ENCODE peak calls at places on chromosomes 2 and 18, in ten cellular contexts. One of them, this sample, is unnamed.

GRCh38 chr2:164913011-164913410 is 42.3 kb downstream of the SLC38A11 start:
- DNase-seq in HEK293T: no peak
- DNase-seq in spleen: no peak
- DNase-seq in fibroblast of mammary gland: no peak
- DNase-seq in KG1: no peak
- DNase-seq in cerebellar cortex: no peak
- DNase-seq in stimulated activated CD8-positive, alpha-beta memory T cell treated with anti-CD3 and anti-CD28 coated beads, Interleukin-4, amount 100 ng/mL, for 1 hour: no peak
- DNase-seq in LHCN-M2: no peak
- DNase-seq in activated CD4-positive, alpha-beta T cell treated with anti-CD3 and anti-CD28 coated beads, Interleukin-2, amount 50 U/mL, for 48 hours: no peak
- DNase-seq in effector memory CD4-positive, alpha-beta T cell: no peak
- DNase-seq in this sample: no peak

GRCh38 chr2:129212337-129212958 is 767.0 kb upstream of the RAB6C start:
- DNase-seq in HEK293T: no peak
- DNase-seq in spleen: no peak
- DNase-seq in fibroblast of mammary gland: no peak
- DNase-seq in KG1: no peak
- DNase-seq in cerebellar cortex: no peak
- DNase-seq in stimulated activated CD8-positive, alpha-beta memory T cell treated with anti-CD3 and anti-CD28 coated beads, Interleukin-4, amount 100 ng/mL, for 1 hour: no peak
- DNase-seq in LHCN-M2: no peak
- DNase-seq in activated CD4-positive, alpha-beta T cell treated with anti-CD3 and anti-CD28 coated beads, Interleukin-2, amount 50 U/mL, for 48 hours: no peak
- DNase-seq in effector memory CD4-positive, alpha-beta T cell: no peak
- DNase-seq in this sample: no peak

GRCh38 chr2:96534131-96534530 is 2.4 kb upstream of the ARID5A start:
- DNase-seq in HEK293T: no peak
- DNase-seq in spleen: no peak
- DNase-seq in fibroblast of mammary gland: no peak
- DNase-seq in KG1: no peak
- DNase-seq in cerebellar cortex: no peak
- DNase-seq in stimulated activated CD8-positive, alpha-beta memory T cell treated with anti-CD3 and anti-CD28 coated beads, Interleukin-4, amount 100 ng/mL, for 1 hour: no peak
- DNase-seq in LHCN-M2: no peak
- DNase-seq in activated CD4-positive, alpha-beta T cell treated with anti-CD3 and anti-CD28 coated beads, Interleukin-2, amount 50 U/mL, for 48 hours: no peak
- DNase-seq in effector memory CD4-positive, alpha-beta T cell: no peak
- DNase-seq in this sample: no peak

GRCh38 chr18:48583568-48583967 is 44.7 kb downstream of the CTIF start:
- DNase-seq in HEK293T: no peak
- DNase-seq in spleen: no peak
- DNase-seq in fibroblast of mammary gland: no peak
- DNase-seq in KG1: no peak
- DNase-seq in cerebellar cortex: peak
- DNase-seq in stimulated activated CD8-positive, alpha-beta memory T cell treated with anti-CD3 and anti-CD28 coated beads, Interleukin-4, amount 100 ng/mL, for 1 hour: no peak
- DNase-seq in LHCN-M2: no peak
- DNase-seq in activated CD4-positive, alpha-beta T cell treated with anti-CD3 and anti-CD28 coated beads, Interleukin-2, amount 50 U/mL, for 48 hours: no peak
- DNase-seq in effector memory CD4-positive, alpha-beta T cell: no peak
- DNase-seq in this sample: no peak

GRCh38 chr2:65072181-65072970 is 16.2 kb downstream of the CEP68 start:
- DNase-seq in HEK293T: no peak
- DNase-seq in spleen: no peak
- DNase-seq in fibroblast of mammary gland: no peak
- DNase-seq in KG1: no peak
- DNase-seq in cerebellar cortex: no peak
- DNase-seq in stimulated activated CD8-positive, alpha-beta memory T cell treated with anti-CD3 and anti-CD28 coated beads, Interleukin-4, amount 100 ng/mL, for 1 hour: no peak
- DNase-seq in LHCN-M2: no peak
- DNase-seq in activated CD4-positive, alpha-beta T cell treated with anti-CD3 and anti-CD28 coated beads, Interleukin-2, amount 50 U/mL, for 48 hours: no peak
- DNase-seq in effector memory CD4-positive, alpha-beta T cell: no peak
- DNase-seq in this sample: peak

GRCh38 chr2:102736607-102737409 is 25.0 kb upstream of the TMEM182 start:
- DNase-seq in HEK293T: peak
- DNase-seq in spleen: peak
- DNase-seq in fibroblast of mammary gland: peak
- DNase-seq in KG1: peak
- DNase-seq in cerebellar cortex: peak
- DNase-seq in stimulated activated CD8-positive, alpha-beta memory T cell treated with anti-CD3 and anti-CD28 coated beads, Interleukin-4, amount 100 ng/mL, for 1 hour: peak
- DNase-seq in LHCN-M2: peak
- DNase-seq in activated CD4-positive, alpha-beta T cell treated with anti-CD3 and anti-CD28 coated beads, Interleukin-2, amount 50 U/mL, for 48 hours: peak
- DNase-seq in effector memory CD4-positive, alpha-beta T cell: peak
- DNase-seq in this sample: peak

GRCh38 chr2:198371902-198372611 is 567.7 kb downstream of the PLCL1 start:
- DNase-seq in HEK293T: no peak
- DNase-seq in spleen: no peak
- DNase-seq in fibroblast of mammary gland: peak
- DNase-seq in KG1: no peak
- DNase-seq in cerebellar cortex: no peak
- DNase-seq in stimulated activated CD8-positive, alpha-beta memory T cell treated with anti-CD3 and anti-CD28 coated beads, Interleukin-4, amount 100 ng/mL, for 1 hour: no peak
- DNase-seq in LHCN-M2: peak
- DNase-seq in activated CD4-positive, alpha-beta T cell treated with anti-CD3 and anti-CD28 coated beads, Interleukin-2, amount 50 U/mL, for 48 hours: no peak
- DNase-seq in effector memory CD4-positive, alpha-beta T cell: no peak
- DNase-seq in this sample: no peak

GRCh38 chr18:74251297-74252031 is 40.3 kb downstream of the CYB5A start:
- DNase-seq in HEK293T: no peak
- DNase-seq in spleen: no peak
- DNase-seq in fibroblast of mammary gland: peak
- DNase-seq in KG1: no peak
- DNase-seq in cerebellar cortex: no peak
- DNase-seq in stimulated activated CD8-positive, alpha-beta memory T cell treated with anti-CD3 and anti-CD28 coated beads, Interleukin-4, amount 100 ng/mL, for 1 hour: no peak
- DNase-seq in LHCN-M2: peak
- DNase-seq in activated CD4-positive, alpha-beta T cell treated with anti-CD3 and anti-CD28 coated beads, Interleukin-2, amount 50 U/mL, for 48 hours: no peak
- DNase-seq in effector memory CD4-positive, alpha-beta T cell: no peak
- DNase-seq in this sample: no peak

GRCh38 chr2:54574107-54574859 is 118.2 kb downstream of the SPTBN1 start:
- DNase-seq in HEK293T: no peak
- DNase-seq in spleen: no peak
- DNase-seq in fibroblast of mammary gland: peak
- DNase-seq in KG1: peak
- DNase-seq in cerebellar cortex: no peak
- DNase-seq in stimulated activated CD8-positive, alpha-beta memory T cell treated with anti-CD3 and anti-CD28 coated beads, Interleukin-4, amount 100 ng/mL, for 1 hour: peak
- DNase-seq in LHCN-M2: peak
- DNase-seq in activated CD4-positive, alpha-beta T cell treated with anti-CD3 and anti-CD28 coated beads, Interleukin-2, amount 50 U/mL, for 48 hours: peak
- DNase-seq in effector memory CD4-positive, alpha-beta T cell: peak
- DNase-seq in this sample: peak

GRCh38 chr18:74337912-74338309 is 22.3 kb downstream of the C18orf63 start:
- DNase-seq in HEK293T: no peak
- DNase-seq in spleen: no peak
- DNase-seq in fibroblast of mammary gland: no peak
- DNase-seq in KG1: no peak
- DNase-seq in cerebellar cortex: no peak
- DNase-seq in stimulated activated CD8-positive, alpha-beta memory T cell treated with anti-CD3 and anti-CD28 coated beads, Interleukin-4, amount 100 ng/mL, for 1 hour: no peak
- DNase-seq in LHCN-M2: no peak
- DNase-seq in activated CD4-positive, alpha-beta T cell treated with anti-CD3 and anti-CD28 coated beads, Interleukin-2, amount 50 U/mL, for 48 hours: no peak
- DNase-seq in effector memory CD4-positive, alpha-beta T cell: no peak
- DNase-seq in this sample: no peak

GRCh38 chr2:205494856-205495255 is 187.4 kb upstream of the NRP2 start:
- DNase-seq in HEK293T: no peak
- DNase-seq in spleen: no peak
- DNase-seq in fibroblast of mammary gland: peak
- DNase-seq in KG1: no peak
- DNase-seq in cerebellar cortex: no peak
- DNase-seq in stimulated activated CD8-positive, alpha-beta memory T cell treated with anti-CD3 and anti-CD28 coated beads, Interleukin-4, amount 100 ng/mL, for 1 hour: no peak
- DNase-seq in LHCN-M2: no peak
- DNase-seq in activated CD4-positive, alpha-beta T cell treated with anti-CD3 and anti-CD28 coated beads, Interleukin-2, amount 50 U/mL, for 48 hours: no peak
- DNase-seq in effector memory CD4-positive, alpha-beta T cell: no peak
- DNase-seq in this sample: no peak

GRCh38 chr2:191231995-191232394 is 13.2 kb upstream of the MYO1B start:
- DNase-seq in HEK293T: no peak
- DNase-seq in spleen: no peak
- DNase-seq in fibroblast of mammary gland: peak
- DNase-seq in KG1: no peak
- DNase-seq in cerebellar cortex: no peak
- DNase-seq in stimulated activated CD8-positive, alpha-beta memory T cell treated with anti-CD3 and anti-CD28 coated beads, Interleukin-4, amount 100 ng/mL, for 1 hour: no peak
- DNase-seq in LHCN-M2: peak
- DNase-seq in activated CD4-positive, alpha-beta T cell treated with anti-CD3 and anti-CD28 coated beads, Interleukin-2, amount 50 U/mL, for 48 hours: no peak
- DNase-seq in effector memory CD4-positive, alpha-beta T cell: no peak
- DNase-seq in this sample: no peak

GRCh38 chr2:186068154-186068826 is 329.7 kb downstream of the FSIP2 start:
- DNase-seq in HEK293T: no peak
- DNase-seq in spleen: no peak
- DNase-seq in fibroblast of mammary gland: peak
- DNase-seq in KG1: no peak
- DNase-seq in cerebellar cortex: no peak
- DNase-seq in stimulated activated CD8-positive, alpha-beta memory T cell treated with anti-CD3 and anti-CD28 coated beads, Interleukin-4, amount 100 ng/mL, for 1 hour: no peak
- DNase-seq in LHCN-M2: peak
- DNase-seq in activated CD4-positive, alpha-beta T cell treated with anti-CD3 and anti-CD28 coated beads, Interleukin-2, amount 50 U/mL, for 48 hours: no peak
- DNase-seq in effector memory CD4-positive, alpha-beta T cell: no peak
- DNase-seq in this sample: no peak

GRCh38 chr2:231169475-231169874 is 29.0 kb upstream of the ARMC9 start:
- DNase-seq in HEK293T: no peak
- DNase-seq in spleen: no peak
- DNase-seq in fibroblast of mammary gland: peak
- DNase-seq in KG1: no peak
- DNase-seq in cerebellar cortex: no peak
- DNase-seq in stimulated activated CD8-positive, alpha-beta memory T cell treated with anti-CD3 and anti-CD28 coated beads, Interleukin-4, amount 100 ng/mL, for 1 hour: no peak
- DNase-seq in LHCN-M2: no peak
- DNase-seq in activated CD4-positive, alpha-beta T cell treated with anti-CD3 and anti-CD28 coated beads, Interleukin-2, amount 50 U/mL, for 48 hours: no peak
- DNase-seq in effector memory CD4-positive, alpha-beta T cell: no peak
- DNase-seq in this sample: no peak

GRCh38 chr2:42371621-42372473 is 10.8 kb upstream of the COX7A2L start:
- DNase-seq in HEK293T: no peak
- DNase-seq in spleen: no peak
- DNase-seq in fibroblast of mammary gland: no peak
- DNase-seq in KG1: no peak
- DNase-seq in cerebellar cortex: no peak
- DNase-seq in stimulated activated CD8-positive, alpha-beta memory T cell treated with anti-CD3 and anti-CD28 coated beads, Interleukin-4, amount 100 ng/mL, for 1 hour: no peak
- DNase-seq in LHCN-M2: no peak
- DNase-seq in activated CD4-positive, alpha-beta T cell treated with anti-CD3 and anti-CD28 coated beads, Interleukin-2, amount 50 U/mL, for 48 hours: no peak
- DNase-seq in effector memory CD4-positive, alpha-beta T cell: no peak
- DNase-seq in this sample: no peak

GRCh38 chr2:174535757-174536703 is 49.2 kb upstream of the GPR155 start:
- DNase-seq in HEK293T: no peak
- DNase-seq in spleen: no peak
- DNase-seq in fibroblast of mammary gland: no peak
- DNase-seq in KG1: no peak
- DNase-seq in cerebellar cortex: peak
- DNase-seq in stimulated activated CD8-positive, alpha-beta memory T cell treated with anti-CD3 and anti-CD28 coated beads, Interleukin-4, amount 100 ng/mL, for 1 hour: no peak
- DNase-seq in LHCN-M2: no peak
- DNase-seq in activated CD4-positive, alpha-beta T cell treated with anti-CD3 and anti-CD28 coated beads, Interleukin-2, amount 50 U/mL, for 48 hours: no peak
- DNase-seq in effector memory CD4-positive, alpha-beta T cell: no peak
- DNase-seq in this sample: no peak

GRCh38 chr2:70570041-70570661 is 16.5 kb upstream of the TGFA start:
- DNase-seq in HEK293T: no peak
- DNase-seq in spleen: no peak
- DNase-seq in fibroblast of mammary gland: no peak
- DNase-seq in KG1: no peak
- DNase-seq in cerebellar cortex: no peak
- DNase-seq in stimulated activated CD8-positive, alpha-beta memory T cell treated with anti-CD3 and anti-CD28 coated beads, Interleukin-4, amount 100 ng/mL, for 1 hour: no peak
- DNase-seq in LHCN-M2: peak
- DNase-seq in activated CD4-positive, alpha-beta T cell treated with anti-CD3 and anti-CD28 coated beads, Interleukin-2, amount 50 U/mL, for 48 hours: no peak
- DNase-seq in effector memory CD4-positive, alpha-beta T cell: no peak
- DNase-seq in this sample: no peak

GRCh38 chr2:203675086-203675485 is 31.4 kb upstream of the CD28 start:
- DNase-seq in HEK293T: no peak
- DNase-seq in spleen: no peak
- DNase-seq in fibroblast of mammary gland: peak
- DNase-seq in KG1: no peak
- DNase-seq in cerebellar cortex: no peak
- DNase-seq in stimulated activated CD8-positive, alpha-beta memory T cell treated with anti-CD3 and anti-CD28 coated beads, Interleukin-4, amount 100 ng/mL, for 1 hour: no peak
- DNase-seq in LHCN-M2: peak
- DNase-seq in activated CD4-positive, alpha-beta T cell treated with anti-CD3 and anti-CD28 coated beads, Interleukin-2, amount 50 U/mL, for 48 hours: no peak
- DNase-seq in effector memory CD4-positive, alpha-beta T cell: no peak
- DNase-seq in this sample: no peak

GRCh38 chr18:13611058-13611615 is 115.2 kb downstream of the FAM210A start:
- DNase-seq in HEK293T: no peak
- DNase-seq in spleen: peak
- DNase-seq in fibroblast of mammary gland: peak
- DNase-seq in KG1: no peak
- DNase-seq in cerebellar cortex: peak
- DNase-seq in stimulated activated CD8-positive, alpha-beta memory T cell treated with anti-CD3 and anti-CD28 coated beads, Interleukin-4, amount 100 ng/mL, for 1 hour: no peak
- DNase-seq in LHCN-M2: peak
- DNase-seq in activated CD4-positive, alpha-beta T cell treated with anti-CD3 and anti-CD28 coated beads, Interleukin-2, amount 50 U/mL, for 48 hours: no peak
- DNase-seq in effector memory CD4-positive, alpha-beta T cell: no peak
- DNase-seq in this sample: peak

GRCh38 chr2:146652311-146652710 is 1192.5 kb upstream of the ACVR2A start:
- DNase-seq in HEK293T: no peak
- DNase-seq in spleen: no peak
- DNase-seq in fibroblast of mammary gland: no peak
- DNase-seq in KG1: no peak
- DNase-seq in cerebellar cortex: no peak
- DNase-seq in stimulated activated CD8-positive, alpha-beta memory T cell treated with anti-CD3 and anti-CD28 coated beads, Interleukin-4, amount 100 ng/mL, for 1 hour: no peak
- DNase-seq in LHCN-M2: peak
- DNase-seq in activated CD4-positive, alpha-beta T cell treated with anti-CD3 and anti-CD28 coated beads, Interleukin-2, amount 50 U/mL, for 48 hours: no peak
- DNase-seq in effector memory CD4-positive, alpha-beta T cell: no peak
- DNase-seq in this sample: no peak

GRCh38 chr2:3433339-3433699 is 53.8 kb downstream of the TRAPPC12 start:
- DNase-seq in HEK293T: no peak
- DNase-seq in spleen: no peak
- DNase-seq in fibroblast of mammary gland: no peak
- DNase-seq in KG1: no peak
- DNase-seq in cerebellar cortex: no peak
- DNase-seq in stimulated activated CD8-positive, alpha-beta memory T cell treated with anti-CD3 and anti-CD28 coated beads, Interleukin-4, amount 100 ng/mL, for 1 hour: no peak
- DNase-seq in LHCN-M2: no peak
- DNase-seq in activated CD4-positive, alpha-beta T cell treated with anti-CD3 and anti-CD28 coated beads, Interleukin-2, amount 50 U/mL, for 48 hours: no peak
- DNase-seq in effector memory CD4-positive, alpha-beta T cell: no peak
- DNase-seq in this sample: no peak

GRCh38 chr2:122481244-122481622 is 725.8 kb downstream of the TSN start:
- DNase-seq in HEK293T: no peak
- DNase-seq in spleen: no peak
- DNase-seq in fibroblast of mammary gland: no peak
- DNase-seq in KG1: no peak
- DNase-seq in cerebellar cortex: no peak
- DNase-seq in stimulated activated CD8-positive, alpha-beta memory T cell treated with anti-CD3 and anti-CD28 coated beads, Interleukin-4, amount 100 ng/mL, for 1 hour: no peak
- DNase-seq in LHCN-M2: no peak
- DNase-seq in activated CD4-positive, alpha-beta T cell treated with anti-CD3 and anti-CD28 coated beads, Interleukin-2, amount 50 U/mL, for 48 hours: no peak
- DNase-seq in effector memory CD4-positive, alpha-beta T cell: no peak
- DNase-seq in this sample: no peak

GRCh38 chr2:73685770-73686438 is 43.7 kb upstream of the NAT8 start:
- DNase-seq in HEK293T: no peak
- DNase-seq in spleen: no peak
- DNase-seq in fibroblast of mammary gland: no peak
- DNase-seq in KG1: no peak
- DNase-seq in cerebellar cortex: no peak
- DNase-seq in stimulated activated CD8-positive, alpha-beta memory T cell treated with anti-CD3 and anti-CD28 coated beads, Interleukin-4, amount 100 ng/mL, for 1 hour: no peak
- DNase-seq in LHCN-M2: no peak
- DNase-seq in activated CD4-positive, alpha-beta T cell treated with anti-CD3 and anti-CD28 coated beads, Interleukin-2, amount 50 U/mL, for 48 hours: no peak
- DNase-seq in effector memory CD4-positive, alpha-beta T cell: no peak
- DNase-seq in this sample: no peak

GRCh38 chr2:125405816-125406215 is 1250.1 kb upstream of the GYPC start:
- DNase-seq in HEK293T: no peak
- DNase-seq in spleen: no peak
- DNase-seq in fibroblast of mammary gland: peak
- DNase-seq in KG1: no peak
- DNase-seq in cerebellar cortex: no peak
- DNase-seq in stimulated activated CD8-positive, alpha-beta memory T cell treated with anti-CD3 and anti-CD28 coated beads, Interleukin-4, amount 100 ng/mL, for 1 hour: no peak
- DNase-seq in LHCN-M2: peak
- DNase-seq in activated CD4-positive, alpha-beta T cell treated with anti-CD3 and anti-CD28 coated beads, Interleukin-2, amount 50 U/mL, for 48 hours: no peak
- DNase-seq in effector memory CD4-positive, alpha-beta T cell: no peak
- DNase-seq in this sample: no peak

GRCh38 chr2:25251032-25251460 is 82.7 kb upstream of the POMC start:
- DNase-seq in HEK293T: no peak
- DNase-seq in spleen: no peak
- DNase-seq in fibroblast of mammary gland: no peak
- DNase-seq in KG1: no peak
- DNase-seq in cerebellar cortex: no peak
- DNase-seq in stimulated activated CD8-positive, alpha-beta memory T cell treated with anti-CD3 and anti-CD28 coated beads, Interleukin-4, amount 100 ng/mL, for 1 hour: no peak
- DNase-seq in LHCN-M2: no peak
- DNase-seq in activated CD4-positive, alpha-beta T cell treated with anti-CD3 and anti-CD28 coated beads, Interleukin-2, amount 50 U/mL, for 48 hours: peak
- DNase-seq in effector memory CD4-positive, alpha-beta T cell: no peak
- DNase-seq in this sample: no peak

GRCh38 chr2:119264781-119265692 is 41.4 kb downstream of the STEAP3 start:
- DNase-seq in HEK293T: peak
- DNase-seq in spleen: no peak
- DNase-seq in fibroblast of mammary gland: peak
- DNase-seq in KG1: no peak
- DNase-seq in cerebellar cortex: peak
- DNase-seq in stimulated activated CD8-positive, alpha-beta memory T cell treated with anti-CD3 and anti-CD28 coated beads, Interleukin-4, amount 100 ng/mL, for 1 hour: no peak
- DNase-seq in LHCN-M2: no peak
- DNase-seq in activated CD4-positive, alpha-beta T cell treated with anti-CD3 and anti-CD28 coated beads, Interleukin-2, amount 50 U/mL, for 48 hours: peak
- DNase-seq in effector memory CD4-positive, alpha-beta T cell: no peak
- DNase-seq in this sample: peak

GRCh38 chr2:150472122-150472899 is 15.2 kb downstream of the RND3 start:
- DNase-seq in HEK293T: no peak
- DNase-seq in spleen: no peak
- DNase-seq in fibroblast of mammary gland: peak
- DNase-seq in KG1: no peak
- DNase-seq in cerebellar cortex: peak
- DNase-seq in stimulated activated CD8-positive, alpha-beta memory T cell treated with anti-CD3 and anti-CD28 coated beads, Interleukin-4, amount 100 ng/mL, for 1 hour: no peak
- DNase-seq in LHCN-M2: peak
- DNase-seq in activated CD4-positive, alpha-beta T cell treated with anti-CD3 and anti-CD28 coated beads, Interleukin-2, amount 50 U/mL, for 48 hours: no peak
- DNase-seq in effector memory CD4-positive, alpha-beta T cell: no peak
- DNase-seq in this sample: no peak

GRCh38 chr2:64941751-64942150 is 47.4 kb upstream of the SLC1A4 start:
- DNase-seq in HEK293T: no peak
- DNase-seq in spleen: no peak
- DNase-seq in fibroblast of mammary gland: no peak
- DNase-seq in KG1: no peak
- DNase-seq in cerebellar cortex: no peak
- DNase-seq in stimulated activated CD8-positive, alpha-beta memory T cell treated with anti-CD3 and anti-CD28 coated beads, Interleukin-4, amount 100 ng/mL, for 1 hour: no peak
- DNase-seq in LHCN-M2: no peak
- DNase-seq in activated CD4-positive, alpha-beta T cell treated with anti-CD3 and anti-CD28 coated beads, Interleukin-2, amount 50 U/mL, for 48 hours: no peak
- DNase-seq in effector memory CD4-positive, alpha-beta T cell: no peak
- DNase-seq in this sample: no peak